ENCODE peak calls at places on chromosomes 7 and 10, in six cellular contexts. R is prostate gland; N is activated T-cell treated with anti-CD3 and anti-CD28 coated beads for 1 hour; J is stimulated activated CD8-positive, alpha-beta memory T cell treated with anti-CD3 and anti-CD28 coated beads, Interleukin-2, amount 100 ng/mL, for 48 hours; U is cerebellar cortex; Z is H4. T is an unnamed sample.

GRCh38 chr7:11416641-11417040 is 415.4 kb downstream of the THSD7A start:
- DNase-seq in N (no peak), R (no peak), U (no peak), J (no peak), Z (no peak), T (no peak)

GRCh38 chr7:33952824-33953223 is 47.5 kb downstream of the BMPER start:
- DNase-seq in N (no peak), J (no peak), Z (peak), U (no peak), R (no peak), T (no peak)

GRCh38 chr10:89567566-89568245 is 32.3 kb upstream of the SLC16A12 start:
- DNase-seq in J (no peak), N (no peak), R (no peak), Z (no peak), U (no peak), T (no peak)

GRCh38 chr7:101924171-101924570 is 106.7 kb downstream of the CUX1 start:
- DNase-seq in N (no peak), U (no peak), Z (no peak), R (no peak), J (peak), T (no peak)

GRCh38 chr10:14603539-14604102 is 171.1 kb downstream of the FAM107B start:
- DNase-seq in R (no peak), Z (no peak), J (no peak), U (peak), N (no peak), T (no peak)

GRCh38 chr7:1225462-1226154 is 7.1 kb upstream of the UNCX start:
- DNase-seq in J (peak), R (no peak), U (peak), Z (no peak), N (peak), T (no peak)

GRCh38 chr10:79159785-79160184 is 91.0 kb downstream of the ZMIZ1 start:
- DNase-seq in U (peak), N (no peak), R (no peak), Z (no peak), J (no peak), T (no peak)

GRCh38 chr7:115010436-115010810 is 88.5 kb downstream of the MDFIC start:
- DNase-seq in N (no peak), R (no peak), J (no peak), Z (no peak), U (no peak), T (no peak)

GRCh38 chr10:23386052-23386451 is 41.5 kb upstream of the C10orf67 start:
- DNase-seq in U (no peak), Z (no peak), J (no peak), N (no peak), R (no peak), T (no peak)

GRCh38 chr10:12156367-12157123 is 27.1 kb downstream of the SEC61A2 start:
- DNase-seq in U (no peak), N (no peak), Z (no peak), R (no peak), J (no peak), T (no peak)

GRCh38 chr7:140541513-140542192 is 62.3 kb upstream of the MKRN1 start:
- DNase-seq in U (peak), J (no peak), R (peak), Z (peak), N (no peak), T (peak)

GRCh38 chr7:115618676-115619075 is 411.9 kb downstream of the TFEC start:
- DNase-seq in Z (no peak), U (no peak), R (no peak), J (no peak), N (no peak), T (peak)

GRCh38 chr7:114820993-114821945 is 100.6 kb upstream of the MDFIC start:
- DNase-seq in U (no peak), R (no peak), N (no peak), Z (no peak), J (no peak), T (no peak)

GRCh38 chr7:37455081-37455480 is 6.4 kb upstream of the ELMO1 start:
- DNase-seq in Z (no peak), N (no peak), R (no peak), J (no peak), U (no peak), T (no peak)

GRCh38 chr7:74187915-74188675 is 13.9 kb downstream of the EIF4H start:
- DNase-seq in N (no peak), R (no peak), Z (no peak), J (no peak), U (no peak), T (no peak)

GRCh38 chr10:131855396-131855762 is 45.4 kb upstream of the PPP2R2D start:
- DNase-seq in J (no peak), Z (no peak), U (no peak), R (no peak), N (no peak), T (no peak)

GRCh38 chr10:4686644-4686996 is 139.4 kb upstream of the AKR1E2 start:
- DNase-seq in J (no peak), U (no peak), Z (peak), N (no peak), R (no peak), T (no peak)

GRCh38 chr10:36187382-36188042 is 545.4 kb upstream of the FZD8 start:
- DNase-seq in U (no peak), Z (no peak), J (no peak), N (no peak), R (no peak), T (peak)

GRCh38 chr7:139131622-139132021 is 22.1 kb upstream of the ZC3HAV1 start:
- DNase-seq in Z (no peak), J (no peak), U (no peak), N (no peak), R (no peak), T (no peak)

GRCh38 chr10:6070647-6071046 is 8.5 kb upstream of the IL2RA start:
- DNase-seq in R (no peak), J (no peak), U (no peak), Z (no peak), N (no peak), T (no peak)

GRCh38 chr10:132351611-132352010 is 19.6 kb downstream of the LRRC27 start:
- DNase-seq in J (no peak), N (no peak), U (no peak), R (no peak), Z (no peak), T (no peak)

GRCh38 chr10:7579681-7580080 is 87.1 kb downstream of the ITIH5 start:
- DNase-seq in J (no peak), R (no peak), U (no peak), N (no peak), Z (no peak), T (no peak)

GRCh38 chr10:123999956-124000615 is 93.3 kb downstream of the CHST15 start:
- DNase-seq in U (no peak), Z (no peak), J (no peak), R (no peak), N (no peak), T (no peak)

GRCh38 chr7:43076189-43076605 is 36.2 kb upstream of the HECW1 start:
- DNase-seq in Z (no peak), J (no peak), U (no peak), R (no peak), N (no peak), T (peak)

GRCh38 chr10:86523348-86523747 is 1.8 kb upstream of the WAPL start:
- DNase-seq in U (peak), Z (no peak), N (no peak), J (no peak), R (no peak), T (no peak)

T was measured in SJCRH30.